ENCODE peak calls at places on chromosome 6, in six cellular contexts. One of them, this sample, is unnamed.

GRCh38 chr6:168537485-168537884 is 96.5 kb downstream of the SMOC2 start:
- DNase-seq in left lung: no peak
- DNase-seq in tibial artery: no peak
- DNase-seq in lung: no peak
- DNase-seq in HCT116: no peak
- DNase-seq in fibroblast of the aortic adventitia: no peak
- DNase-seq in this sample: no peak

GRCh38 chr6:109632405-109632804 is 58.6 kb downstream of the AK9 start:
- DNase-seq in left lung: no peak
- DNase-seq in tibial artery: no peak
- DNase-seq in lung: no peak
- DNase-seq in HCT116: no peak
- DNase-seq in fibroblast of the aortic adventitia: no peak
- DNase-seq in this sample: no peak

GRCh38 chr6:133225560-133225959 is 15.6 kb upstream of the EYA4 start:
- DNase-seq in left lung: no peak
- DNase-seq in tibial artery: no peak
- DNase-seq in lung: no peak
- DNase-seq in HCT116: no peak
- DNase-seq in fibroblast of the aortic adventitia: no peak
- DNase-seq in this sample: no peak

GRCh38 chr6:38350882-38351281 is 288.8 kb downstream of the BTBD9 start:
- DNase-seq in left lung: no peak
- DNase-seq in tibial artery: no peak
- DNase-seq in lung: no peak
- DNase-seq in HCT116: no peak
- DNase-seq in fibroblast of the aortic adventitia: peak
- DNase-seq in this sample: no peak

GRCh38 chr6:17096657-17097056 is 5.2 kb upstream of the STMND1 start:
- DNase-seq in left lung: no peak
- DNase-seq in tibial artery: no peak
- DNase-seq in lung: no peak
- DNase-seq in HCT116: no peak
- DNase-seq in fibroblast of the aortic adventitia: no peak
- DNase-seq in this sample: no peak

GRCh38 chr6:146884728-146885127 is 286.0 kb downstream of the ADGB start:
- DNase-seq in left lung: no peak
- DNase-seq in tibial artery: no peak
- DNase-seq in lung: no peak
- DNase-seq in HCT116: no peak
- DNase-seq in fibroblast of the aortic adventitia: no peak
- DNase-seq in this sample: no peak

GRCh38 chr6:91659881-91660280 is 1073.0 kb upstream of the MAP3K7 start:
- DNase-seq in left lung: no peak
- DNase-seq in tibial artery: no peak
- DNase-seq in lung: no peak
- DNase-seq in HCT116: no peak
- DNase-seq in fibroblast of the aortic adventitia: no peak
- DNase-seq in this sample: no peak

GRCh38 chr6:36430351-36430750 is 12.3 kb downstream of the PXT1 start:
- DNase-seq in left lung: no peak
- DNase-seq in tibial artery: no peak
- DNase-seq in lung: no peak
- DNase-seq in HCT116: no peak
- DNase-seq in fibroblast of the aortic adventitia: peak
- DNase-seq in this sample: no peak

GRCh38 chr6:54074591-54075195 is 36.5 kb upstream of the MLIP start:
- DNase-seq in left lung: no peak
- DNase-seq in tibial artery: no peak
- DNase-seq in lung: no peak
- DNase-seq in HCT116: no peak
- DNase-seq in fibroblast of the aortic adventitia: no peak
- DNase-seq in this sample: no peak

GRCh38 chr6:31393932-31394331 is 9.5 kb upstream of the MICA start:
- DNase-seq in left lung: no peak
- DNase-seq in tibial artery: no peak
- DNase-seq in lung: no peak
- DNase-seq in HCT116: no peak
- DNase-seq in fibroblast of the aortic adventitia: no peak
- DNase-seq in this sample: no peak

GRCh38 chr6:34645627-34646026 is 50.9 kb downstream of the ILRUN start:
- DNase-seq in left lung: no peak
- DNase-seq in tibial artery: no peak
- DNase-seq in lung: no peak
- DNase-seq in HCT116: no peak
- DNase-seq in fibroblast of the aortic adventitia: no peak
- DNase-seq in this sample: no peak

GRCh38 chr6:65289491-65289890 is 417.5 kb downstream of the EYS start:
- DNase-seq in left lung: no peak
- DNase-seq in tibial artery: no peak
- DNase-seq in lung: no peak
- DNase-seq in HCT116: no peak
- DNase-seq in fibroblast of the aortic adventitia: no peak
- DNase-seq in this sample: no peak

GRCh38 chr6:3159805-3160781 is 2.7 kb upstream of the TUBB2A start:
- DNase-seq in left lung: no peak
- DNase-seq in tibial artery: no peak
- DNase-seq in lung: no peak
- DNase-seq in HCT116: peak
- DNase-seq in fibroblast of the aortic adventitia: no peak
- DNase-seq in this sample: no peak

GRCh38 chr6:147905721-147906120 is 397.2 kb downstream of the SAMD5 start:
- DNase-seq in left lung: no peak
- DNase-seq in tibial artery: no peak
- DNase-seq in lung: no peak
- DNase-seq in HCT116: no peak
- DNase-seq in fibroblast of the aortic adventitia: no peak
- DNase-seq in this sample: no peak

GRCh38 chr6:169451065-169451840 is 197.6 kb upstream of the THBS2 start:
- DNase-seq in left lung: no peak
- DNase-seq in tibial artery: no peak
- DNase-seq in lung: no peak
- DNase-seq in HCT116: no peak
- DNase-seq in fibroblast of the aortic adventitia: no peak
- DNase-seq in this sample: no peak

GRCh38 chr6:473356-473755 is 81.8 kb downstream of the IRF4 start:
- DNase-seq in left lung: no peak
- DNase-seq in tibial artery: no peak
- DNase-seq in lung: no peak
- DNase-seq in HCT116: no peak
- DNase-seq in fibroblast of the aortic adventitia: no peak
- DNase-seq in this sample: no peak

GRCh38 chr6:958531-958930 is 265.6 kb upstream of the EXOC2 start:
- DNase-seq in left lung: no peak
- DNase-seq in tibial artery: no peak
- DNase-seq in lung: no peak
- DNase-seq in HCT116: no peak
- DNase-seq in fibroblast of the aortic adventitia: peak
- DNase-seq in this sample: no peak

GRCh38 chr6:77173472-77174074 is 289.7 kb downstream of the HTR1B start:
- DNase-seq in left lung: no peak
- DNase-seq in tibial artery: no peak
- DNase-seq in lung: no peak
- DNase-seq in HCT116: no peak
- DNase-seq in fibroblast of the aortic adventitia: no peak
- DNase-seq in this sample: peak

GRCh38 chr6:112234596-112234995 is 19.8 kb downstream of the LAMA4 start:
- DNase-seq in left lung: no peak
- DNase-seq in tibial artery: no peak
- DNase-seq in lung: no peak
- DNase-seq in HCT116: no peak
- DNase-seq in fibroblast of the aortic adventitia: peak
- DNase-seq in this sample: no peak

GRCh38 chr6:4577406-4577805 is 198.8 kb upstream of the CDYL start:
- DNase-seq in left lung: no peak
- DNase-seq in tibial artery: no peak
- DNase-seq in lung: no peak
- DNase-seq in HCT116: no peak
- DNase-seq in fibroblast of the aortic adventitia: peak
- DNase-seq in this sample: no peak

GRCh38 chr6:82022614-82023102 is 224.9 kb downstream of the IBTK start:
- DNase-seq in left lung: no peak
- DNase-seq in tibial artery: no peak
- DNase-seq in lung: no peak
- DNase-seq in HCT116: peak
- DNase-seq in fibroblast of the aortic adventitia: peak
- DNase-seq in this sample: no peak

GRCh38 chr6:128508588-128509296 is 11.7 kb downstream of the PTPRK start:
- DNase-seq in left lung: no peak
- DNase-seq in tibial artery: no peak
- DNase-seq in lung: no peak
- DNase-seq in HCT116: peak
- DNase-seq in fibroblast of the aortic adventitia: peak
- DNase-seq in this sample: no peak

GRCh38 chr6:166478782-166479592 is 96.2 kb upstream of the MPC1 start:
- DNase-seq in left lung: no peak
- DNase-seq in tibial artery: peak
- DNase-seq in lung: no peak
- DNase-seq in HCT116: no peak
- DNase-seq in fibroblast of the aortic adventitia: no peak
- DNase-seq in this sample: no peak

GRCh38 chr6:34445313-34445860 is 19.5 kb upstream of the RPS10 start:
- DNase-seq in left lung: no peak
- DNase-seq in tibial artery: no peak
- DNase-seq in lung: no peak
- DNase-seq in HCT116: no peak
- DNase-seq in fibroblast of the aortic adventitia: no peak
- DNase-seq in this sample: no peak

GRCh38 chr6:125884656-125885055 is 71.9 kb upstream of the HINT3 start:
- DNase-seq in left lung: no peak
- DNase-seq in tibial artery: no peak
- DNase-seq in lung: no peak
- DNase-seq in HCT116: no peak
- DNase-seq in fibroblast of the aortic adventitia: no peak
- DNase-seq in this sample: no peak

GRCh38 chr6:136616527-136616926 is 66.3 kb upstream of the MAP7 start:
- DNase-seq in left lung: no peak
- DNase-seq in tibial artery: no peak
- DNase-seq in lung: no peak
- DNase-seq in HCT116: no peak
- DNase-seq in fibroblast of the aortic adventitia: no peak
- DNase-seq in this sample: no peak
- H3K4me3 ChIP-seq in left lung: no peak
- H3K4me3 ChIP-seq in tibial artery: no peak
- H3K4me3 ChIP-seq in lung: no peak
- H3K4me3 ChIP-seq in HCT116: no peak
- H3K4me3 ChIP-seq in fibroblast of the aortic adventitia: no peak
- H3K4me3 ChIP-seq in this sample: no peak

DNA sequence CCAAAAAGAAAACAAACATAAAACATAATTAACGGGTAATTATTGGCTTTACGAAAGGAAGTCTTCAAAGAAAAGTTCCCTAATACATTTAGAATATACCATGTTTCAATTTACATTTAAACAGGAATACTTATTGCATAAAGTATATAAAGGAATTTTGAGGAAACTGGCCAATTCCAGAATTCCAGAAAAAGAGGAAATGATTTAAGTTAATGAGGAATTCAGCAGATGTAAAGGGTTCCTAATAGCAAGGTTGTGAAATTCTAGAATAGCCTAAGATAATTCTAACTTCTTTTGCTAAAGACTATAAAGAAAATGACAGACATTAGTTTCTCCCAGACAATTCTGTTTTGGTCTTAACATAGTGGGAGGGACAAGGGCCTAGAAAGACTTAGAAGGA is 35.0 kb downstream of the DTNBP1 start:
- DNase-seq in left lung: no peak
- DNase-seq in tibial artery: no peak
- DNase-seq in lung: no peak
- DNase-seq in HCT116: no peak
- DNase-seq in fibroblast of the aortic adventitia: peak
- DNase-seq in this sample: no peak
- H3K4me3 ChIP-seq in left lung: no peak
- H3K4me3 ChIP-seq in tibial artery: no peak
- H3K4me3 ChIP-seq in lung: no peak
- H3K4me3 ChIP-seq in HCT116: no peak
- H3K4me3 ChIP-seq in fibroblast of the aortic adventitia: no peak
- H3K4me3 ChIP-seq in this sample: no peak

GRCh38 chr6:70739534-70739933 is 71.9 kb downstream of the SMAP1 start:
- DNase-seq in left lung: no peak
- DNase-seq in tibial artery: no peak
- DNase-seq in lung: no peak
- DNase-seq in HCT116: no peak
- DNase-seq in fibroblast of the aortic adventitia: no peak
- DNase-seq in this sample: no peak

GRCh38 chr6:70734979-70735378 is 67.3 kb downstream of the SMAP1 start:
- DNase-seq in left lung: no peak
- DNase-seq in tibial artery: no peak
- DNase-seq in lung: no peak
- DNase-seq in HCT116: no peak
- DNase-seq in fibroblast of the aortic adventitia: no peak
- DNase-seq in this sample: no peak

GRCh38 chr6:70735513-70735912 is 67.8 kb downstream of the SMAP1 start:
- DNase-seq in left lung: no peak
- DNase-seq in tibial artery: no peak
- DNase-seq in lung: no peak
- DNase-seq in HCT116: no peak
- DNase-seq in fibroblast of the aortic adventitia: no peak
- DNase-seq in this sample: no peak

GRCh38 chr6:70734381-70734780 is 66.7 kb downstream of the SMAP1 start:
- DNase-seq in left lung: no peak
- DNase-seq in tibial artery: no peak
- DNase-seq in lung: no peak
- DNase-seq in HCT116: no peak
- DNase-seq in fibroblast of the aortic adventitia: no peak
- DNase-seq in this sample: no peak

GRCh38 chr6:70738028-70738427 is 70.3 kb downstream of the SMAP1 start:
- DNase-seq in left lung: no peak
- DNase-seq in tibial artery: no peak
- DNase-seq in lung: no peak
- DNase-seq in HCT116: no peak
- DNase-seq in fibroblast of the aortic adventitia: peak
- DNase-seq in this sample: no peak
- H3K4me3 ChIP-seq in left lung: no peak
- H3K4me3 ChIP-seq in tibial artery: no peak
- H3K4me3 ChIP-seq in lung: no peak
- H3K4me3 ChIP-seq in HCT116: no peak
- H3K4me3 ChIP-seq in fibroblast of the aortic adventitia: no peak
- H3K4me3 ChIP-seq in this sample: no peak

DNA sequence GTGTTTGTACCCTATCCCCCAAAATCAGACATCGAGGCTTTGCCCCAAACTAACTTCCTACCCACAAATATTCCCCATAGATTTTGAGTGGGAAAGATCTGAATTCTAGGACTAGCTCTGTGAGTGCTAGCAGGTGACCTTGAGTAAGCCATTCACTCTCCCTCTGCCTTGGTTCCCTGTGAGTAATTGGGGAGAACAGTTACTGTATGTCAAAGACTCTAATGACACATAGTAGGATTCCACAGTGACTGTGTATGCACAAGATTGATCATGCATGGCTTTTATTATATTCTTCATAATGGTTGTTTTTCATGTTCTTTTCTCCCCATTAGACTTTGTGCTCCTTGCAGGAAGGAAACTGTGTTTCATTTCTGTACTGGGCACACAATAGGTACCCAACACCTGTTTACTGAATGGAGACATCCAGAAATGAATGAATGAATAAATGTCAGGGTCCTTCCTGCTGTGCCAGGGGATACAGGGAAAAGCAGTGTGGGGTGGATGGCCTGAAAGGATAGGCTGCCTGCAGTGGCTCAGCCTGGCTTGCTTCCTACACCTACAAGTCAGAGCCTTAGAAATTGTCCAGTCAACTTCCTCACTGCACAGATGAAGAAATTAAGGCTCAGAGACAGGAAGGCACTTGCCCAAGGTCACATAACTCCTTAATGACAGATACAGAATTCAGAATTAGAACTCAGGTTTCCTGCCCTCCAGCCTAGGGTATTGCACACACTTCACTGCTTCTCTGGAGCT is 906 bp upstream of the TMEM151B start:
- DNase-seq in left lung: no peak
- DNase-seq in tibial artery: no peak
- DNase-seq in lung: no peak
- DNase-seq in HCT116: no peak
- DNase-seq in fibroblast of the aortic adventitia: no peak
- DNase-seq in this sample: no peak
- H3K4me3 ChIP-seq in left lung: no peak
- H3K4me3 ChIP-seq in tibial artery: no peak
- H3K4me3 ChIP-seq in lung: no peak
- H3K4me3 ChIP-seq in HCT116: no peak
- H3K4me3 ChIP-seq in fibroblast of the aortic adventitia: no peak
- H3K4me3 ChIP-seq in this sample: no peak

This sample was measured in iPS DF 6.9.